ENCODE peak calls at places on chromosomes 2 and 18, in eight cellular contexts. C is memory B cell, N is ELR, V is caudate nucleus, M is WERI-Rb-1, E is iris pigment epithelial cell, A is anterior cingulate cortex, H is HS-27A. Q is an unnamed sample.

GRCh38 chr18:62556397-62556796 is 33.6 kb downstream of the ZCCHC2 start:
- DNase-seq in E (no peak), C (no peak), N (no peak), A (no peak), M (no peak), V (no peak), H (no peak), Q (no peak)

GRCh38 chr18:70280007-70280925 is 8.6 kb upstream of the SOCS6 start:
- DNase-seq in C (no peak), A (no peak), E (peak), N (peak), M (no peak), H (no peak), V (no peak), Q (no peak)

GRCh38 chr18:63451774-63452173 is 25.0 kb upstream of the SERPINB5 start:
- DNase-seq in C (no peak), E (peak), M (no peak), V (no peak), H (no peak), A (no peak), N (peak), Q (no peak)

GRCh38 chr2:85540131-85540587 is 1.2 kb downstream of the MAT2A start:
- DNase-seq in N (peak), M (no peak), A (no peak), V (no peak), H (no peak), C (no peak), E (no peak), Q (no peak)

GRCh38 chr2:205686231-205687017 is 4.1 kb downstream of the NRP2 start:
- DNase-seq in V (no peak), C (no peak), M (no peak), A (no peak), H (no peak), N (peak), E (no peak), Q (no peak)

GRCh38 chr2:230872968-230873669 is 8.4 kb downstream of the ITM2C start:
- DNase-seq in H (no peak), N (no peak), E (no peak), V (no peak), C (peak), M (no peak), A (no peak), Q (no peak)

GRCh38 chr18:48820483-48821250 is 130.1 kb downstream of the SMAD7 start:
- DNase-seq in C (no peak), M (peak), N (no peak), H (no peak), A (no peak), V (no peak), E (no peak), Q (no peak)

GRCh38 chr18:54946149-54946581 is 13.1 kb downstream of the CCDC68 start:
- DNase-seq in C (no peak), V (no peak), N (peak), M (no peak), A (no peak), E (peak), H (peak), Q (no peak)

GRCh38 chr18:13387856-13388548 is 169.4 kb downstream of the LDLRAD4 start:
- DNase-seq in C (no peak), A (no peak), H (no peak), V (no peak), M (no peak), N (peak), E (peak), Q (no peak)

GRCh38 chr2:225668606-225669266 is 269.2 kb downstream of the NYAP2 start:
- DNase-seq in H (peak), E (peak), N (peak), C (peak), M (peak), V (no peak), A (no peak), Q (no peak)

GRCh38 chr2:1769703-1770422 is 25.5 kb upstream of the PXDN start:
- DNase-seq in A (no peak), M (peak), C (peak), E (peak), V (no peak), N (peak), H (no peak), Q (no peak)

GRCh38 chr2:111946294-111947114 is 48.1 kb downstream of the MERTK start:
- DNase-seq in E (peak), M (peak), N (peak), C (no peak), V (no peak), A (no peak), H (peak), Q (no peak)

GRCh38 chr2:240291940-240292574 is 143.4 kb upstream of the GPC1 start:
- DNase-seq in E (no peak), V (no peak), N (no peak), M (no peak), A (no peak), C (no peak), H (no peak), Q (no peak)

GRCh38 chr2:23661276-23662050 is 265.5 kb downstream of the ATAD2B start:
- DNase-seq in N (no peak), V (no peak), A (no peak), H (no peak), C (no peak), E (no peak), M (no peak), Q (no peak)

GRCh38 chr2:5686068-5686467 is 6.1 kb upstream of the SOX11 start:
- DNase-seq in H (no peak), C (no peak), A (no peak), V (no peak), N (no peak), M (no peak), E (no peak), Q (no peak)

GRCh38 chr2:38465789-38466127 is 88.7 kb upstream of the ATL2 start:
- DNase-seq in C (peak), M (peak), A (no peak), V (no peak), N (peak), E (peak), H (no peak), Q (no peak)

GRCh38 chr2:173991857-173992588 is 26.9 kb upstream of the SP3 start:
- DNase-seq in C (no peak), H (no peak), E (no peak), V (no peak), A (no peak), N (no peak), M (no peak), Q (no peak)

GRCh38 chr2:119126650-119127049 is 31.9 kb downstream of the C1QL2 start:
- DNase-seq in A (no peak), V (no peak), H (no peak), E (peak), C (no peak), M (peak), N (peak), Q (no peak)

Q was measured in nucleus accumbens.